ENCODE peak calls at places on chromosomes 11 and 22, in nine cellular contexts. F is B cell; A is CD8-positive, alpha-beta T cell; H is adrenal gland; K is cardiac muscle cell; S is bronchial epithelial cell; U is HFFc6; W is chondrocyte; N is sigmoid colon. X is an unnamed sample.

GRCh38 chr11:61963016-61963281 is 4.5 kb downstream of the FTH1 start:
- DNase-seq in F (no peak), A (no peak), H (no peak), K (no peak), S (no peak), U (no peak), W (no peak), N (no peak), X (no peak)

GRCh38 chr11:62444271-62444833 is 25.5 kb downstream of the SCGB1A1 start:
- DNase-seq in F (peak), A (no peak), H (peak), K (no peak), S (no peak), U (peak), W (no peak), N (peak), X (no peak)

GRCh38 chr11:74069146-74070046 is 60.5 kb upstream of the UCP3 start:
- DNase-seq in F (no peak), A (no peak), H (no peak), K (no peak), S (peak), U (peak), W (no peak), N (no peak), X (no peak)

GRCh38 chr11:208177-208916 is 839 bp downstream of the RIC8A start:
- DNase-seq in F (peak), A (peak), H (peak), K (peak), S (peak), U (peak), W (peak), N (peak), X (peak)

GRCh38 chr11:10379022-10379421 is 74.1 kb downstream of the ADM start:
- DNase-seq in F (no peak), A (no peak), H (no peak), K (peak), S (no peak), U (peak), W (no peak), N (no peak), X (peak)

GRCh38 chr11:118001494-118001971 is 15.3 kb downstream of the IL10RA start:
- DNase-seq in F (no peak), A (no peak), H (no peak), K (no peak), S (no peak), U (no peak), W (no peak), N (no peak), X (no peak)

GRCh38 chr22:39518996-39519680 is 1.2 kb upstream of the ATF4 start:
- DNase-seq in F (no peak), A (no peak), H (no peak), K (peak), S (no peak), U (peak), W (no peak), N (no peak), X (no peak)

GRCh38 chr11:66861051-66861773 is 4.3 kb downstream of the LRFN4 start:
- DNase-seq in F (no peak), A (no peak), H (no peak), K (no peak), S (no peak), U (no peak), W (no peak), N (peak), X (no peak)

GRCh38 chr11:61415381-61415780 is 14.4 kb downstream of the CPSF7 start:
- DNase-seq in F (no peak), A (no peak), H (no peak), K (no peak), S (no peak), U (no peak), W (no peak), N (no peak), X (no peak)

GRCh38 chr11:113884361-113884836 is 9.0 kb upstream of the USP28 start:
- DNase-seq in F (no peak), A (no peak), H (no peak), K (no peak), S (peak), U (no peak), W (no peak), N (no peak), X (no peak)

GRCh38 chr11:123519055-123519796 is 89.2 kb downstream of the GRAMD1B start:
- DNase-seq in F (no peak), A (no peak), H (peak), K (no peak), S (peak), U (peak), W (no peak), N (no peak), X (no peak)

GRCh38 chr11:75263944-75264349 is 23.4 kb downstream of the TPBGL start:
- DNase-seq in F (no peak), A (no peak), H (no peak), K (no peak), S (peak), U (no peak), W (peak), N (peak), X (no peak)

GRCh38 chr11:46684364-46684763 is 16.1 kb downstream of the ARHGAP1 start:
- DNase-seq in F (no peak), A (no peak), H (no peak), K (no peak), S (no peak), U (no peak), W (no peak), N (no peak), X (no peak)

GRCh38 chr22:44580756-44581435 is 82.9 kb upstream of the RTL6 start:
- DNase-seq in F (no peak), A (no peak), H (peak), K (no peak), S (no peak), U (no peak), W (peak), N (peak), X (no peak)

GRCh38 chr11:66549696-66550095 is 3.0 kb downstream of the ACTN3 start:
- DNase-seq in F (no peak), A (no peak), H (no peak), K (no peak), S (no peak), U (no peak), W (no peak), N (no peak), X (no peak)

GRCh38 chr11:72576196-72576595 is 98.0 kb downstream of the PDE2A start:
- DNase-seq in F (no peak), A (no peak), H (peak), K (no peak), S (no peak), U (no peak), W (no peak), N (no peak), X (no peak)

GRCh38 chr11:13669544-13670488 is 1.3 kb downstream of the FAR1 start:
- DNase-seq in F (no peak), A (no peak), H (no peak), K (no peak), S (peak), U (no peak), W (no peak), N (no peak), X (no peak)

GRCh38 chr11:58905141-58905715 is 34.1 kb upstream of the GLYATL1 start:
- DNase-seq in F (no peak), A (no peak), H (no peak), K (peak), S (peak), U (peak), W (no peak), N (no peak), X (peak)

GRCh38 chr11:119493712-119494111 is 70.7 kb upstream of the THY1 start:
- DNase-seq in F (no peak), A (no peak), H (peak), K (peak), S (peak), U (no peak), W (no peak), N (no peak), X (peak)

GRCh38 chr22:42949159-42949558 is 65.8 kb downstream of the PACSIN2 start:
- DNase-seq in F (no peak), A (no peak), H (no peak), K (no peak), S (peak), U (no peak), W (no peak), N (no peak), X (no peak)

GRCh38 chr11:119405986-119406385 is 17.0 kb downstream of the THY1 start:
- DNase-seq in F (no peak), A (no peak), H (no peak), K (no peak), S (no peak), U (peak), W (no peak), N (no peak), X (no peak)

GRCh38 chr22:43262990-43263644 is 76.2 kb upstream of the TTLL12 start:
- DNase-seq in F (peak), A (peak), H (no peak), K (no peak), S (no peak), U (no peak), W (no peak), N (no peak), X (peak)

GRCh38 chr11:133418218-133418617 is 114.1 kb downstream of the OPCML start:
- DNase-seq in F (no peak), A (no peak), H (no peak), K (no peak), S (no peak), U (no peak), W (no peak), N (no peak), X (no peak)

GRCh38 chr22:41181349-41182241 is 23.5 kb upstream of the L3MBTL2 start:
- DNase-seq in F (no peak), A (no peak), H (no peak), K (no peak), S (peak), U (peak), W (no peak), N (no peak), X (no peak)

GRCh38 chr11:91926967-91927366 is 297.7 kb upstream of the FAT3 start:
- DNase-seq in F (no peak), A (no peak), H (no peak), K (no peak), S (no peak), U (no peak), W (no peak), N (peak), X (no peak)

GRCh38 chr11:72637198-72637597 is 37.0 kb downstream of the PDE2A start:
- DNase-seq in F (no peak), A (no peak), H (no peak), K (no peak), S (no peak), U (no peak), W (no peak), N (no peak), X (no peak)

GRCh38 chr11:22778642-22779041 is 51.0 kb downstream of the SVIP start:
- DNase-seq in F (no peak), A (no peak), H (no peak), K (no peak), S (peak), U (no peak), W (no peak), N (no peak), X (no peak)

GRCh38 chr11:122612123-122612824 is 43.2 kb upstream of the UBASH3B start:
- DNase-seq in F (no peak), A (no peak), H (no peak), K (no peak), S (peak), U (no peak), W (no peak), N (no peak), X (no peak)

GRCh38 chr11:64396079-64396591 is 37.2 kb downstream of the RPS6KA4 start:
- DNase-seq in F (no peak), A (no peak), H (no peak), K (peak), S (no peak), U (no peak), W (no peak), N (no peak), X (peak)

GRCh38 chr22:24181088-24181995 is at the start of gene SUSD2:
- DNase-seq in F (no peak), A (no peak), H (no peak), K (peak), S (no peak), U (no peak), W (peak), N (no peak), X (no peak)

GRCh38 chr11:113242767-113243397 is 71.5 kb upstream of the TTC12 start:
- DNase-seq in F (no peak), A (no peak), H (no peak), K (no peak), S (no peak), U (peak), W (no peak), N (no peak), X (peak)

GRCh38 chr11:134069426-134069921 is 602 bp downstream of the JAM3 start:
- DNase-seq in F (no peak), A (no peak), H (peak), K (peak), S (no peak), U (no peak), W (no peak), N (no peak), X (no peak)

GRCh38 chr11:86577663-86578636 is 94.5 kb downstream of the ME3 start:
- DNase-seq in F (no peak), A (no peak), H (peak), K (no peak), S (peak), U (peak), W (no peak), N (peak), X (no peak)

GRCh38 chr11:68987211-68987610 is 6.4 kb upstream of the MRGPRD start:
- DNase-seq in F (no peak), A (no peak), H (no peak), K (no peak), S (no peak), U (no peak), W (no peak), N (no peak), X (no peak)

GRCh38 chr11:119863811-119864601 is 135.0 kb upstream of the NECTIN1 start:
- DNase-seq in F (no peak), A (no peak), H (no peak), K (no peak), S (no peak), U (no peak), W (no peak), N (no peak), X (no peak)

DNA sequence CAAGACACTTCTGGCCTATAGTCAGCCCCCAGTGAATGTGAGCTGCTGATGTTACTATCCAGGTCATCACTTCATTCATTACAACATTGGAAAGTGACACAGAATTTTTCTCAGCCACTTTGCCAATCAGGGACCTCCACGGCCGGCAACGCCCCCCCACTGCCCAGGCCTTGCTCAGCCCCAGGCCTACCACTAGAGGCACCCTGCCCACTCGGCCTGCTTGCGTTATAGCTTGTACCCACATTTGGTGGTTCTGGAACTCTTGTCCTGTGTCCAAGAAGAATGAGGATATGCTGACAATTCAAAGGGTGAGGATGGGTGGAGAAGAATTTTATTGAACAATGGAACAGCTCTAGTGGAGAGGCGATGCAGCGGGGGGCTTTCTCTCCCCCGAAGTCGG is 96.2 kb downstream of the TSPAN18 start:
- DNase-seq in F (no peak), A (no peak), H (no peak), K (no peak), S (no peak), U (no peak), W (no peak), N (no peak), X (peak)
- TF ChIP-seq CTCF in F (no peak), A (no peak), H (no peak), K (peak), S (no peak), U (peak), W (peak), N (no peak), X (peak)

GRCh38 chr11:76445122-76446084 is 585 bp downstream of the EMSY start:
- DNase-seq in F (peak), A (peak), H (peak), K (peak), S (peak), U (peak), W (no peak), N (peak), X (peak)
- TF ChIP-seq CTCF in F (no peak), A (no peak), H (peak), K (no peak), S (peak), U (peak), W (peak), N (no peak), X (no peak)

GRCh38 chr11:71079795-71080194 is 172.6 kb downstream of the SHANK2 start:
- DNase-seq in F (no peak), A (no peak), H (no peak), K (no peak), S (no peak), U (no peak), W (no peak), N (no peak), X (no peak)

GRCh38 chr11:71081704-71082230 is 170.6 kb downstream of the SHANK2 start:
- DNase-seq in F (no peak), A (no peak), H (no peak), K (no peak), S (no peak), U (no peak), W (no peak), N (no peak), X (no peak)

GRCh38 chr11:71082454-71082853 is 169.9 kb downstream of the SHANK2 start:
- DNase-seq in F (no peak), A (no peak), H (no peak), K (no peak), S (no peak), U (no peak), W (peak), N (no peak), X (no peak)

GRCh38 chr11:71078482-71078881 is 173.9 kb downstream of the SHANK2 start:
- DNase-seq in F (no peak), A (no peak), H (no peak), K (no peak), S (peak), U (no peak), W (peak), N (no peak), X (no peak)

DNA sequence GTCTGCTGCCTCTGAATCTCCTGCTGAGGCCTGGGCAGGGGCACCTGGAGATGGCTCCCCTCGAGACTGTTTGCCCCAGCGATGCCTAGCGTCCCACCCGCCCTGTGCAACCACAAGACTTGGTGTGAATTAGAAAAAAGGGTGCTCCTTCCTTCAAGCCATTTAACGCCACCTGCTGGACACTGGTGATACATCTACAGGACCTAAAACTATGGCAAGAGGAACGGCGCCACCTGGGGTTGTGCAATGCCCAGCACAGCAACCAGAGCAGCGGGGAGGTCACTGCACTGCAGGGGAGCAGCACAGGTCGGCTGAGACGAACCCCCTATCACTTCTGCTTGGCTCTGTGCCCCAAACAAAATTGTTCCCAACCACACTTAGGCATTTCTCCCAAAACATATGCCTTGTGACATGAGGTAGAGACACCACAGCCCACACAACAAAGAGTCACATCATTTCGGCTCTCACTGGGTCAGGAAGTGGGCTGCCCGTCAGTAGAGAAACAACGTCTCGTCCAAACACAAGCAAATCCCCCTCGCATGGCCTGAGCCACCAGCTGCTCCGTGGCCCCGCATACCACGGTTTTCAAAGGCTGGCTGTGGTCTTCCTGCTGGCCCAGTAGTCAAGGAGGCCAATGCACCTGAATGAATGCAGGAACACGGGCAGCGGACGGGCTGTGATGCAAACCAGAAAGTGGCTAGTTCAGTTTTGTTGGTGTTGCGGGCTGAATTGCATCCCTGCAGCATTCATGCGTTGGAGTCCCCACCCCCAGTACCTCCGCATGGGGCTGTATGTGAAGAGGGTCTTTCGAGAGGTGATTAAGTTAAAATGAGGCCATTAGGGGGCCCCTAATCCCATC is 171.9 kb downstream of the SHANK2 start:
- DNase-seq in F (no peak), A (no peak), H (peak), K (peak), S (peak), U (peak), W (peak), N (peak), X (peak)
- TF ChIP-seq CTCF in F (peak), A (no peak), H (peak), K (peak), S (peak), U (peak), W (peak), N (peak), X (peak)

GRCh38 chr22:20258584-20259335 is 9.4 kb downstream of the RTN4R start:
- DNase-seq in F (no peak), A (no peak), H (no peak), K (no peak), S (no peak), U (no peak), W (no peak), N (no peak), X (peak)
- TF ChIP-seq CTCF in F (no peak), A (peak), H (no peak), K (peak), S (peak), U (peak), W (peak), N (no peak), X (peak)

GRCh38 chr22:30949934-30950660 is 18.5 kb downstream of the MORC2 start:
- DNase-seq in F (no peak), A (no peak), H (no peak), K (no peak), S (peak), U (no peak), W (no peak), N (no peak), X (no peak)
- TF ChIP-seq CTCF in F (no peak), A (no peak), H (no peak), K (no peak), S (no peak), U (peak), W (peak), N (no peak), X (no peak)

GRCh38 chr22:37982938-37983859 is 1.2 kb downstream of the SOX10 start:
- DNase-seq in F (no peak), A (no peak), H (no peak), K (no peak), S (no peak), U (no peak), W (no peak), N (no peak), X (peak)
- TF ChIP-seq CTCF in F (no peak), A (no peak), H (no peak), K (peak), S (no peak), U (peak), W (peak), N (peak), X (peak)

X was measured in endothelial cell.